ENCODE peak calls at places on chromosome 7, in eight cellular contexts. N is stimulated activated CD4-positive, alpha-beta T cell treated with anti-CD3 and anti-CD28 coated beads, Interleukin-4, amount 100 ng/mL, for 4 hours; A is HT1080; X is stimulated activated CD8-positive, alpha-beta memory T cell treated with anti-CD3 and anti-CD28 coated beads, Interleukin-2, amount 100 ng/mL, for 1 hour; S is M059J; B is pons; Q is A172; F is fibroblast of lung. K is an unnamed sample.

GRCh38 chr7:43764039-43764789 is 5.7 kb downstream of the BLVRA start:
- DNase-seq in N (peak), A (no peak), X (no peak), S (no peak), B (no peak), Q (no peak), F (peak), K (no peak)

GRCh38 chr7:16071246-16071857 is 350.0 kb downstream of the CRPPA start:
- DNase-seq in N (no peak), A (peak), X (no peak), S (peak), B (peak), Q (peak), F (peak), K (peak)

GRCh38 chr7:44395067-44395466 is 69.7 kb upstream of the CAMK2B start:
- DNase-seq in N (no peak), A (no peak), X (no peak), S (no peak), B (no peak), Q (no peak), F (no peak), K (no peak)

GRCh38 chr7:139153832-139154231 is 44.3 kb upstream of the ZC3HAV1 start:
- DNase-seq in N (no peak), A (peak), X (no peak), S (peak), B (no peak), Q (peak), F (peak), K (peak)

GRCh38 chr7:26492816-26493215 is 201.2 kb downstream of the SNX10 start:
- DNase-seq in N (no peak), A (no peak), X (no peak), S (no peak), B (no peak), Q (no peak), F (no peak), K (no peak)

GRCh38 chr7:156765901-156766656 is 125.5 kb downstream of the RNF32 start:
- DNase-seq in N (no peak), A (no peak), X (no peak), S (no peak), B (no peak), Q (no peak), F (no peak), K (no peak)

GRCh38 chr7:83267141-83267631 is 104.5 kb upstream of the PCLO start:
- DNase-seq in N (no peak), A (no peak), X (no peak), S (peak), B (no peak), Q (peak), F (peak), K (peak)

GRCh38 chr7:64992971-64993370 is 2.1 kb upstream of the ZNF117 start:
- DNase-seq in N (no peak), A (no peak), X (no peak), S (peak), B (no peak), Q (no peak), F (peak), K (no peak)

GRCh38 chr7:86643478-86644281 is at the start of gene GRM3:
- DNase-seq in N (no peak), A (peak), X (no peak), S (no peak), B (peak), Q (no peak), F (peak), K (no peak)

GRCh38 chr7:7051221-7051877 is 131.0 kb upstream of the C1GALT1 start:
- DNase-seq in N (no peak), A (no peak), X (no peak), S (no peak), B (peak), Q (no peak), F (no peak), K (no peak)

GRCh38 chr7:46741924-46742607 is 821.0 kb upstream of the IGFBP3 start:
- DNase-seq in N (no peak), A (no peak), X (no peak), S (peak), B (no peak), Q (no peak), F (peak), K (no peak)

GRCh38 chr7:28957822-28958234 is 302 bp downstream of the TRIL start:
- DNase-seq in N (no peak), A (no peak), X (no peak), S (no peak), B (no peak), Q (no peak), F (no peak), K (no peak)

GRCh38 chr7:74502216-74502891 is 48.6 kb downstream of the GTF2IRD1 start:
- DNase-seq in N (no peak), A (no peak), X (no peak), S (no peak), B (peak), Q (no peak), F (peak), K (no peak)

GRCh38 chr7:93958216-93958615 is 36.7 kb downstream of the GNG11 start:
- DNase-seq in N (no peak), A (peak), X (no peak), S (peak), B (no peak), Q (no peak), F (peak), K (no peak)

GRCh38 chr7:46131916-46132795 is 211.1 kb upstream of the IGFBP3 start:
- DNase-seq in N (no peak), A (no peak), X (no peak), S (peak), B (no peak), Q (no peak), F (no peak), K (no peak)

GRCh38 chr7:149776848-149777407 is 3.5 kb upstream of the ZNF467 start:
- DNase-seq in N (no peak), A (no peak), X (no peak), S (no peak), B (no peak), Q (no peak), F (no peak), K (no peak)

GRCh38 chr7:22627136-22627535 is 99.9 kb upstream of the IL6 start:
- DNase-seq in N (no peak), A (no peak), X (no peak), S (peak), B (no peak), Q (peak), F (peak), K (peak)

GRCh38 chr7:21041252-21041651 is 254.6 kb upstream of the SP8 start:
- DNase-seq in N (no peak), A (no peak), X (no peak), S (no peak), B (no peak), Q (no peak), F (no peak), K (no peak)

GRCh38 chr7:68857571-68857970 is 740.7 kb upstream of the AUTS2 start:
- DNase-seq in N (no peak), A (no peak), X (no peak), S (no peak), B (no peak), Q (no peak), F (no peak), K (no peak)

GRCh38 chr7:7858559-7858958 is 110.0 kb upstream of the GLCCI1 start:
- DNase-seq in N (no peak), A (no peak), X (no peak), S (no peak), B (peak), Q (no peak), F (no peak), K (no peak)

GRCh38 chr7:55231736-55232280 is 133.3 kb upstream of the LANCL2 start:
- DNase-seq in N (no peak), A (no peak), X (no peak), S (no peak), B (no peak), Q (no peak), F (no peak), K (no peak)

GRCh38 chr7:47451851-47452205 is 130.1 kb downstream of the TNS3 start:
- DNase-seq in N (no peak), A (no peak), X (no peak), S (no peak), B (no peak), Q (no peak), F (peak), K (no peak)

GRCh38 chr7:131722371-131722770 is 165.9 kb upstream of the PODXL start:
- DNase-seq in N (no peak), A (peak), X (no peak), S (peak), B (no peak), Q (peak), F (no peak), K (no peak)

GRCh38 chr7:38411404-38411803 is 138.0 kb upstream of the TARP start:
- DNase-seq in N (no peak), A (peak), X (no peak), S (peak), B (peak), Q (peak), F (peak), K (peak)

GRCh38 chr7:73909996-73910395 is 49.0 kb downstream of the TMEM270 start:
- DNase-seq in N (no peak), A (no peak), X (no peak), S (no peak), B (no peak), Q (no peak), F (no peak), K (no peak)

GRCh38 chr7:152735443-152736004 is 24.0 kb upstream of the ACTR3B start:
- DNase-seq in N (no peak), A (no peak), X (no peak), S (peak), B (no peak), Q (no peak), F (no peak), K (no peak)

GRCh38 chr7:90994121-90994520 is 270.1 kb upstream of the FZD1 start:
- DNase-seq in N (no peak), A (no peak), X (no peak), S (no peak), B (no peak), Q (no peak), F (no peak), K (no peak)

GRCh38 chr7:21159506-21159905 is 268.4 kb upstream of the SP4 start:
- DNase-seq in N (no peak), A (no peak), X (no peak), S (no peak), B (no peak), Q (no peak), F (no peak), K (no peak)

GRCh38 chr7:134954197-134955082 is 31.9 kb upstream of the AGBL3 start:
- DNase-seq in N (no peak), A (peak), X (no peak), S (peak), B (peak), Q (peak), F (no peak), K (peak)

GRCh38 chr7:127057918-127058317 is 194.8 kb downstream of the GRM8 start:
- DNase-seq in N (no peak), A (peak), X (no peak), S (no peak), B (no peak), Q (no peak), F (no peak), K (no peak)

GRCh38 chr7:27169658-27170493 is 4.2 kb downstream of the HOXA10 start:
- DNase-seq in N (no peak), A (peak), X (no peak), S (peak), B (no peak), Q (peak), F (no peak), K (no peak)

GRCh38 chr7:51430480-51431086 is 114.0 kb upstream of the COBL start:
- DNase-seq in N (peak), A (peak), X (peak), S (peak), B (peak), Q (peak), F (peak), K (peak)

GRCh38 chr7:38932509-38933168 is 23.6 kb upstream of the VPS41 start:
- DNase-seq in N (peak), A (peak), X (no peak), S (peak), B (peak), Q (peak), F (peak), K (peak)

GRCh38 chr7:74305987-74306736 is 17.0 kb downstream of the CLIP2 start:
- DNase-seq in N (no peak), A (no peak), X (no peak), S (no peak), B (no peak), Q (no peak), F (no peak), K (no peak)

GRCh38 chr7:73442222-73442902 is 8.8 kb downstream of the FZD9 start:
- DNase-seq in N (no peak), A (no peak), X (no peak), S (no peak), B (no peak), Q (no peak), F (no peak), K (no peak)

GRCh38 chr7:16801111-16801542 is 3.7 kb downstream of the AGR2 start:
- DNase-seq in N (no peak), A (peak), X (no peak), S (peak), B (peak), Q (peak), F (peak), K (no peak)